ENCODE peak calls at places on chromosome 16, in seven cellular contexts. B is kidney tubule cell, P is colonic mucosa, D is left cardiac atrium, X is MG63, O is left ventricle myocardium superior, G is left ventricle myocardium inferior. H is an unnamed sample.

GRCh38 chr16:71524566-71525553 is 1.4 kb upstream of the CHST4 start:
- DNase-seq in B (no peak), P (no peak), D (no peak), X (peak; percentile 54), O (no peak), G (no peak), H (no peak)

GRCh38 chr16:25051446-25052160 is 36.4 kb upstream of the ARHGAP17 start:
- DNase-seq in B (peak; percentile 78), P (no peak), D (no peak), X (no peak), O (no peak), G (no peak), H (no peak)

GRCh38 chr16:17561056-17561455 is 90.3 kb upstream of the XYLT1 start:
- DNase-seq in B (no peak), P (no peak), D (no peak), X (no peak), O (no peak), G (no peak), H (no peak)

GRCh38 chr16:4327782-4328579 is 12.1 kb downstream of the GLIS2 start:
- DNase-seq in B (peak; percentile 77), P (peak; percentile 73), D (peak; percentile 87), X (peak; percentile 53), O (peak; percentile 87), G (peak; percentile 83), H (peak; percentile 87)

GRCh38 chr16:143456-143855 is 5.0 kb upstream of the NPRL3 start:
- DNase-seq in B (no peak), P (no peak), D (no peak), X (no peak), O (no peak), G (no peak), H (no peak)

GRCh38 chr16:23516366-23517137 is 6.3 kb upstream of the GGA2 start:
- DNase-seq in B (no peak), P (no peak), D (no peak), X (no peak), O (no peak), G (no peak), H (no peak)

GRCh38 chr16:29304251-29304900 is 102.1 kb downstream of the NPIPB11 start:
- DNase-seq in B (no peak), P (no peak), D (no peak), X (no peak), O (no peak), G (no peak), H (no peak)

GRCh38 chr16:65414284-65414984 is 292.6 kb upstream of the CDH11 start:
- DNase-seq in B (peak; percentile 57), P (no peak), D (no peak), X (peak; percentile 51), O (no peak), G (no peak), H (no peak)

GRCh38 chr16:69613283-69614154 is 47.8 kb downstream of the NFAT5 start:
- DNase-seq in B (peak; percentile 78), P (peak; percentile 40), D (no peak), X (no peak), O (no peak), G (no peak), H (no peak)

GRCh38 chr16:30350134-30350871 is 4.8 kb downstream of the CD2BP2 start:
- DNase-seq in B (peak; percentile 41), P (no peak), D (no peak), X (no peak), O (no peak), G (no peak), H (no peak)

GRCh38 chr16:3983081-3983520 is 102.6 kb upstream of the CREBBP start:
- DNase-seq in B (peak; percentile 81), P (peak; percentile 77), D (peak; percentile 72), X (peak; percentile 26), O (peak; percentile 79), G (peak; percentile 65), H (peak; percentile 76)

GRCh38 chr16:89037261-89038152 is 56.1 kb upstream of the ACSF3 start:
- DNase-seq in B (peak; percentile 14), P (no peak), D (no peak), X (no peak), O (peak; percentile 51), G (no peak), H (peak; percentile 50)

GRCh38 chr16:74607310-74607966 is 524 bp upstream of the GLG1 start:
- DNase-seq in B (no peak), P (no peak), D (no peak), X (no peak), O (no peak), G (no peak), H (no peak)

GRCh38 chr16:70723740-70724145 is 37.9 kb upstream of the MTSS2 start:
- DNase-seq in B (no peak), P (no peak), D (no peak), X (no peak), O (no peak), G (no peak), H (no peak)

GRCh38 chr16:85483424-85483823 is 129.7 kb upstream of the GSE1 start:
- DNase-seq in B (no peak), P (no peak), D (no peak), X (no peak), O (no peak), G (no peak), H (no peak)

GRCh38 chr16:51440096-51440495 is 289.0 kb upstream of the SALL1 start:
- DNase-seq in B (no peak), P (no peak), D (no peak), X (no peak), O (no peak), G (no peak), H (no peak)

GRCh38 chr16:22844426-22844825 is 30.5 kb downstream of the HS3ST2 start:
- DNase-seq in B (no peak), P (no peak), D (no peak), X (no peak), O (no peak), G (no peak), H (no peak)

GRCh38 chr16:80969114-80969484 is 37.6 kb downstream of the CMC2 start:
- DNase-seq in B (no peak), P (no peak), D (no peak), X (no peak), O (no peak), G (no peak), H (no peak)

GRCh38 chr16:66810391-66810790 is 9.0 kb upstream of the TERB1 start:
- DNase-seq in B (no peak), P (no peak), D (no peak), X (no peak), O (no peak), G (no peak), H (no peak)